ENCODE peak calls at places on chromosomes 16 and 17, in four cellular contexts. One of them, this sample, is unnamed.

GRCh38 chr17:51909971-51910370 is 248.5 kb downstream of the CA10 start:
- DNase-seq in heart right ventricle: no peak
- DNase-seq in brain microvascular endothelial cell: no peak
- DNase-seq in cardiac muscle cell: no peak
- DNase-seq in this sample: no peak

GRCh38 chr17:78147315-78147998 is 1.3 kb downstream of the C17orf99 start:
- DNase-seq in heart right ventricle: no peak
- DNase-seq in brain microvascular endothelial cell: no peak
- DNase-seq in cardiac muscle cell: no peak
- DNase-seq in this sample: peak

GRCh38 chr17:42997390-42997983 is 732 bp upstream of the RPL27 start:
- DNase-seq in heart right ventricle: no peak
- DNase-seq in brain microvascular endothelial cell: no peak
- DNase-seq in cardiac muscle cell: no peak
- DNase-seq in this sample: no peak

GRCh38 chr17:2029911-2030778 is at the start of gene DPH1:
- DNase-seq in heart right ventricle: peak
- DNase-seq in brain microvascular endothelial cell: peak
- DNase-seq in cardiac muscle cell: peak
- DNase-seq in this sample: peak

GRCh38 chr17:72397223-72397667 is 276.4 kb downstream of the SOX9 start:
- DNase-seq in heart right ventricle: no peak
- DNase-seq in brain microvascular endothelial cell: no peak
- DNase-seq in cardiac muscle cell: no peak
- DNase-seq in this sample: no peak

GRCh38 chr17:40122944-40123810 is 1.4 kb downstream of the MSL1 start:
- DNase-seq in heart right ventricle: peak
- DNase-seq in brain microvascular endothelial cell: no peak
- DNase-seq in cardiac muscle cell: peak
- DNase-seq in this sample: peak

GRCh38 chr16:57734925-57735754 is 430 bp upstream of the KATNB1 start:
- DNase-seq in heart right ventricle: peak
- DNase-seq in brain microvascular endothelial cell: peak
- DNase-seq in cardiac muscle cell: peak
- DNase-seq in this sample: peak

GRCh38 chr16:66486773-66487579 is 59.9 kb downstream of the BEAN1 start:
- DNase-seq in heart right ventricle: no peak
- DNase-seq in brain microvascular endothelial cell: peak
- DNase-seq in cardiac muscle cell: no peak
- DNase-seq in this sample: no peak

GRCh38 chr17:71325886-71326285 is 794.9 kb upstream of the SOX9 start:
- DNase-seq in heart right ventricle: no peak
- DNase-seq in brain microvascular endothelial cell: no peak
- DNase-seq in cardiac muscle cell: no peak
- DNase-seq in this sample: no peak

GRCh38 chr17:71329310-71330098 is 791.3 kb upstream of the SOX9 start:
- DNase-seq in heart right ventricle: no peak
- DNase-seq in brain microvascular endothelial cell: no peak
- DNase-seq in cardiac muscle cell: peak
- DNase-seq in this sample: no peak

GRCh38 chr17:71331754-71332153 is 789.1 kb upstream of the SOX9 start:
- DNase-seq in heart right ventricle: no peak
- DNase-seq in brain microvascular endothelial cell: no peak
- DNase-seq in cardiac muscle cell: no peak
- DNase-seq in this sample: no peak

GRCh38 chr17:71327376-71328059 is 793.3 kb upstream of the SOX9 start:
- DNase-seq in heart right ventricle: no peak
- DNase-seq in brain microvascular endothelial cell: peak
- DNase-seq in cardiac muscle cell: no peak
- DNase-seq in this sample: no peak

GRCh38 chr17:71330099-71330375 is 790.8 kb upstream of the SOX9 start:
- DNase-seq in heart right ventricle: no peak
- DNase-seq in brain microvascular endothelial cell: no peak
- DNase-seq in cardiac muscle cell: no peak
- DNase-seq in this sample: no peak
- TF ChIP-seq CTCF in heart right ventricle: no peak
- TF ChIP-seq CTCF in brain microvascular endothelial cell: no peak
- TF ChIP-seq CTCF in cardiac muscle cell: no peak
- TF ChIP-seq CTCF in this sample: no peak

GRCh38 chr17:3448059-3448630 is 14.5 kb upstream of the OR1E2 start:
- DNase-seq in heart right ventricle: no peak
- DNase-seq in brain microvascular endothelial cell: no peak
- DNase-seq in cardiac muscle cell: no peak
- DNase-seq in this sample: no peak

DNA sequence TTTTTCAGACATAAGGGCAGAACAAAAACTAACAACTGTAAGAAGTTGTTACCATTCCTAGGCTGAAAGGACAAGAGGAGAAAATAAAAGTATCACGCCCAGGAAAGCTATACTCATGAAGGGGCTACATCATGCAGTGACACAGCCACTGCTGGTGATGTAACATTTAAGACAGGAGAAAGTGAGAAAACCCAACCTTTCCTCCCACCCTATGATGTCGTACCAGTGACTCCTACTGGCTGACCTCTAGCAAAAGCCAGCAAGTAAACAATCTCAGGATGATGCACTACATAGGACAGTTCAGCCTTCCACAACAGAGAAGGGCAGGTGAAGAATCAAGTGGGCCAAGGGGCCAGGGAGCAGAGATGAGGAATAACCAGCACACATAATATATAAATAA is 14.0 kb upstream of the OR1E2 start:
- DNase-seq in heart right ventricle: no peak
- DNase-seq in brain microvascular endothelial cell: no peak
- DNase-seq in cardiac muscle cell: no peak
- DNase-seq in this sample: no peak
- TF ChIP-seq CTCF in heart right ventricle: no peak
- TF ChIP-seq CTCF in brain microvascular endothelial cell: peak
- TF ChIP-seq CTCF in cardiac muscle cell: no peak
- TF ChIP-seq CTCF in this sample: no peak

DNA sequence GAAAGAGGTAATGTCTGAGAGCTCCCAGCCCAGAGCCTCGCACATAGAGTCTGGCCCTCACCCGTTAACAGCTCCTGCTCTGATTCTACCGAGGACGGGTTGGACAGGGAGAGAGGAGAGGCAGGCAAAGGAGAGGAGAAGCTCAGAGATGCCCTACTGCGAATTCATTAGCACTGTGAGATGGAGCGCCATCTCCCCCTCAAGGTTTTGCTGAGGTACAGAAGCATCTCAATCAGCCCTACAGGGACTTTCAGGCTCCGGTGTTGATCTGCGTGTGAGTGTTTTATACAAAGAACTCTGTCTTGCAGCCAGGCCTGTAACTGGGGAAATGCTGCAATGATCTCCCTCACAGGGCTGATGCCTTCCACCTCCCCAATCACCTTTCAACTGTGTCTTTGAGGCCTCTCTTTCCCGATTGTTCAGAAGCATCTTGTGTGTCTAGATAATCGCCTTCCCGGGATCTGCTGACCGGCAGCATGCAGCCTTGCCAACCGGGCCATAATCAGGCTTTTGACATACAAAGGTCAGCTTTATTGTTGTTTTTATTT is 74.8 kb downstream of the IRX6 start:
- DNase-seq in heart right ventricle: no peak
- DNase-seq in brain microvascular endothelial cell: no peak
- DNase-seq in cardiac muscle cell: no peak
- DNase-seq in this sample: no peak
- TF ChIP-seq CTCF in heart right ventricle: no peak
- TF ChIP-seq CTCF in brain microvascular endothelial cell: no peak
- TF ChIP-seq CTCF in cardiac muscle cell: no peak
- TF ChIP-seq CTCF in this sample: no peak

GRCh38 chr17:75878174-75878998 is at the start of gene TRIM47:
- DNase-seq in heart right ventricle: peak
- DNase-seq in brain microvascular endothelial cell: peak
- DNase-seq in cardiac muscle cell: peak
- DNase-seq in this sample: peak

GRCh38 chr17:75875940-75876189 is 2.5 kb downstream of the TRIM47 start:
- DNase-seq in heart right ventricle: peak
- DNase-seq in brain microvascular endothelial cell: no peak
- DNase-seq in cardiac muscle cell: no peak
- DNase-seq in this sample: no peak

GRCh38 chr17:75876190-75876937 is 2.0 kb downstream of the TRIM47 start:
- DNase-seq in heart right ventricle: no peak
- DNase-seq in brain microvascular endothelial cell: no peak
- DNase-seq in cardiac muscle cell: no peak
- DNase-seq in this sample: peak

GRCh38 chr17:75876938-75877751 is 1.2 kb downstream of the TRIM47 start:
- DNase-seq in heart right ventricle: peak
- DNase-seq in brain microvascular endothelial cell: peak
- DNase-seq in cardiac muscle cell: no peak
- DNase-seq in this sample: no peak

DNA sequence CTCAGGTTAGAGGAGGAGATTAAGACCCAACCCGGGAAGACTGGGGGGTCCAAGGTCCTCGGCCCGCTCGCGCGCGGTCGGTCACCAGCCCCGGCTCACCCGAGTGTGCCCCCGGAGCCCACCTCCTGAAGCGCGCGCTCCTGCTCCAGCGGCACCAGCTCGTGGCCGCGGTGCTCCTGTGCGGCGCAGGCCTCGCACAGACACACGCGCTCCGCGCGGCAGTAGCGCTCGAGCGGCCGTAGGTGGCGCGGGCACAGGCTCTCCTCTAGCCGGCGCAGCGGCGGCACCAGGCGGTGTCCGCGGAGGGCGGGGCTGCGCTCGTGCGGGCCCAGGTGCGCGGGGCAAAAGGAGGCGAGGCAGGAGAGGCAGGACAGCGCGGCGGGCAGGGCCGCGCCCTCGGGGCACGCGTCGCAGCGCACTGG is 618 bp downstream of the TRIM47 start:
- DNase-seq in heart right ventricle: peak
- DNase-seq in brain microvascular endothelial cell: peak
- DNase-seq in cardiac muscle cell: peak
- DNase-seq in this sample: peak
- TF ChIP-seq CTCF in heart right ventricle: peak
- TF ChIP-seq CTCF in brain microvascular endothelial cell: peak
- TF ChIP-seq CTCF in cardiac muscle cell: peak
- TF ChIP-seq CTCF in this sample: peak

GRCh38 chr16:70701036-70701435 is 15.2 kb upstream of the MTSS2 start:
- DNase-seq in heart right ventricle: no peak
- DNase-seq in brain microvascular endothelial cell: no peak
- DNase-seq in cardiac muscle cell: no peak
- DNase-seq in this sample: no peak
- TF ChIP-seq CTCF in heart right ventricle: no peak
- TF ChIP-seq CTCF in brain microvascular endothelial cell: peak
- TF ChIP-seq CTCF in cardiac muscle cell: no peak
- TF ChIP-seq CTCF in this sample: no peak

GRCh38 chr17:38533241-38533640 is 72.5 kb downstream of the SRCIN1 start:
- DNase-seq in heart right ventricle: no peak
- DNase-seq in brain microvascular endothelial cell: no peak
- DNase-seq in cardiac muscle cell: no peak
- DNase-seq in this sample: no peak

GRCh38 chr17:38533706-38534497 is 71.8 kb downstream of the SRCIN1 start:
- DNase-seq in heart right ventricle: no peak
- DNase-seq in brain microvascular endothelial cell: no peak
- DNase-seq in cardiac muscle cell: no peak
- DNase-seq in this sample: no peak

GRCh38 chr17:38534498-38534885 is 71.3 kb downstream of the SRCIN1 start:
- DNase-seq in heart right ventricle: no peak
- DNase-seq in brain microvascular endothelial cell: no peak
- DNase-seq in cardiac muscle cell: no peak
- DNase-seq in this sample: no peak

GRCh38 chr17:38535886-38536285 is 69.9 kb downstream of the SRCIN1 start:
- DNase-seq in heart right ventricle: no peak
- DNase-seq in brain microvascular endothelial cell: no peak
- DNase-seq in cardiac muscle cell: no peak
- DNase-seq in this sample: no peak

GRCh38 chr17:38532451-38532850 is 73.3 kb downstream of the SRCIN1 start:
- DNase-seq in heart right ventricle: no peak
- DNase-seq in brain microvascular endothelial cell: no peak
- DNase-seq in cardiac muscle cell: no peak
- DNase-seq in this sample: no peak
- TF ChIP-seq CTCF in heart right ventricle: no peak
- TF ChIP-seq CTCF in brain microvascular endothelial cell: no peak
- TF ChIP-seq CTCF in cardiac muscle cell: no peak
- TF ChIP-seq CTCF in this sample: no peak

GRCh38 chr16:46688101-46688656 is 799 bp downstream of the VPS35 start:
- DNase-seq in heart right ventricle: no peak
- DNase-seq in brain microvascular endothelial cell: no peak
- DNase-seq in cardiac muscle cell: no peak
- DNase-seq in this sample: no peak

GRCh38 chr16:46690281-46691178 is 1.1 kb downstream of the ORC6 start:
- DNase-seq in heart right ventricle: no peak
- DNase-seq in brain microvascular endothelial cell: peak
- DNase-seq in cardiac muscle cell: peak
- DNase-seq in this sample: no peak

GRCh38 chr16:46688657-46689491 is at the start of gene VPS35:
- DNase-seq in heart right ventricle: peak
- DNase-seq in brain microvascular endothelial cell: peak
- DNase-seq in cardiac muscle cell: peak
- DNase-seq in this sample: peak

GRCh38 chr16:46691720-46692119 is 2.3 kb downstream of the ORC6 start:
- DNase-seq in heart right ventricle: no peak
- DNase-seq in brain microvascular endothelial cell: no peak
- DNase-seq in cardiac muscle cell: no peak
- DNase-seq in this sample: no peak

DNA sequence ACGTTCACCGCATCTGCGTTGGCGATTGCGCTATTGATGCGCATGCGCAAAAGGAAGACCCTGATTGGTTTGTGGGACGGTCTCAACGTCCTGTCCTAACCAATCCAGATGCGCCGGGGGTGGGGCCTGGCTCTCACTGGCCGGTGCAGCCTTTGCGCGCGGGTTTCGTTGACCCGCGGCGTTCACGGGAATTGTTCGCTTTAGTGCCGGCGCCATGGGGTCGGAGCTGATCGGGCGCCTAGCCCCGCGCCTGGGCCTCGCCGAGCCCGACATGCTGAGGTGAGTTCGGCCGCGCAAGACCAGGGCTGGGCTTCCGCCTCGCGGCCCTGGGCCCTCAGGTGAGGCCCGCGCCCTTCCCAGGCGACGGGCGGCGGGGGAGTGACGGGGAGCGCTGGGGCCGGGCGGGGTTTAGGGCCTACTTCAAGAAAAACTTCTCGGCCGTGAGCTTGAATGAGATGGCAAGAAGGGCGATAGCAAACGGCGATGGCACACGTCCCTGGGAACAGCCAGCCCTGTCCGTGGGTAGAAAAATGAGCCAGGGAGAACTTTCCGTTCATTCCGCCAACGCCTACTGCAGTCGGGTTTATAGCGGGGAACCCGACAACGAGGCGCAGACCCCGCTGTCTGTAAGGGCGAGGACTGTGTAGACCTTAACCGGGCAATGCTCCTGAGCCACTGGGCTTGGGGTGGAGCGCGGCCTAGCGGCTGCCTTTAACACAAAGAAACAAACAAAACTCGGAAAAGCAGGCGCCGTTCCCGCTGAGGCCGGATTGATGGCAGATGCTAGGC is at the start of gene ORC6:
- DNase-seq in heart right ventricle: peak
- DNase-seq in brain microvascular endothelial cell: peak
- DNase-seq in cardiac muscle cell: peak
- DNase-seq in this sample: peak
- TF ChIP-seq CTCF in heart right ventricle: no peak
- TF ChIP-seq CTCF in brain microvascular endothelial cell: peak
- TF ChIP-seq CTCF in cardiac muscle cell: peak
- TF ChIP-seq CTCF in this sample: peak

This sample was measured in GM13976.